ENCODE peak calls at places on chromosome 4, in five cellular contexts. N is glutamatergic neuron, C is MM.1S, O is colonic mucosa, E is upper lobe of right lung. F is an unnamed sample.

GRCh38 chr4:25448379-25449109 is 71.5 kb downstream of the ANAPC4 start:
- DNase-seq in N (no peak), E (no peak), C (no peak), O (no peak), F (no peak)

GRCh38 chr4:73409978-73410588 is 6.0 kb downstream of the ALB start:
- DNase-seq in E (no peak), N (no peak), O (no peak), C (no peak), F (no peak)

GRCh38 chr4:107913283-107913899 is 18.0 kb upstream of the CYP2U1 start:
- DNase-seq in O (peak), N (no peak), E (no peak), C (peak), F (peak)

GRCh38 chr4:87103691-87104187 is 116.7 kb downstream of the KLHL8 start:
- DNase-seq in E (no peak), O (no peak), N (no peak), C (no peak), F (no peak)

GRCh38 chr4:30600246-30600645 is 119.9 kb upstream of the PCDH7 start:
- DNase-seq in O (no peak), E (no peak), C (no peak), N (no peak), F (no peak)

GRCh38 chr4:122007016-122007415 is 55.2 kb upstream of the TRPC3 start:
- DNase-seq in O (no peak), C (no peak), E (no peak), N (no peak), F (no peak)

GRCh38 chr4:77190053-77190452 is 33.0 kb downstream of the CCNG2 start:
- DNase-seq in E (no peak), C (no peak), O (no peak), N (no peak), F (no peak)

GRCh38 chr4:24024597-24024996 is 134.8 kb upstream of the PPARGC1A start:
- DNase-seq in O (no peak), E (no peak), N (no peak), C (no peak), F (no peak)

GRCh38 chr4:189304755-189305154 is 635.9 kb upstream of the FRG1 start:
- DNase-seq in N (no peak), C (no peak), O (no peak), E (no peak), F (no peak)

GRCh38 chr4:602559-602942 is 22.8 kb upstream of the PDE6B start:
- DNase-seq in E (peak), O (peak), N (peak), C (no peak), F (peak)

GRCh38 chr4:27218013-27218412 is 357.4 kb downstream of the STIM2 start:
- DNase-seq in N (no peak), E (no peak), C (no peak), O (no peak), F (no peak)

GRCh38 chr4:72902354-72902753 is 167.2 kb downstream of the COX18 start:
- DNase-seq in N (no peak), C (no peak), O (no peak), E (no peak), F (no peak)

GRCh38 chr4:13529130-13529919 is 15.0 kb downstream of the NKX3-2 start:
- DNase-seq in N (no peak), E (no peak), C (peak), O (no peak), F (no peak)

GRCh38 chr4:43496188-43496587 is 603.7 kb downstream of the GRXCR1 start:
- DNase-seq in O (no peak), N (no peak), C (peak), E (no peak), F (no peak)

GRCh38 chr4:158729716-158730559 is 6.7 kb upstream of the PPID start:
- DNase-seq in N (peak), C (peak), E (no peak), O (peak), F (peak)

GRCh38 chr4:144104509-144105130 is 35.9 kb downstream of the GYPA start:
- DNase-seq in E (no peak), O (no peak), N (no peak), C (no peak), F (no peak)

GRCh38 chr4:169818063-169818679 is 60.4 kb upstream of the HPF1 start:
- DNase-seq in E (no peak), O (no peak), C (no peak), N (no peak), F (no peak)

GRCh38 chr4:1192493-1193205 is 20.3 kb upstream of the SPON2 start:
- DNase-seq in N (peak), E (peak), O (peak), C (no peak), F (no peak)

GRCh38 chr4:119116925-119117900 is 18.4 kb upstream of the MYOZ2 start:
- DNase-seq in E (no peak), C (no peak), N (no peak), O (no peak), F (no peak)

DNA sequence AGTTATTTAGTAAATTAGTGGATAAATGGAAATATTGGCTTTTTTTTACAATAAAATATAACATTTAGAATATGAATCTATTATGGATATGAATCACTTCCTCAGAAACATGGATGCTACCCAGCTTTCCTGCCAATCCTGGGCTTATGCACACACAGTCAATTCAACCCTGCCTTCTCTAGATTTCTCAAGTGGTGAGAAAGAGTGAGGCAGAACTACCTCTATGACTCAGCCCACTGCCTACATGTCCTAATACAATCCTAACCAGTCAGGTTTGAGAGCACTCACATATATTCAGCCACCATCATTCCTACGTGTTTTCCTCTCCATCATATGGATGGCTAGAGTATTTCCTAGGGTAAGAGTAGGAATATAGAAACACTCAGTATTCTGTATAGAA is 91.1 kb upstream of the ANKRD50 start:
- DNase-seq in O (no peak), C (no peak), E (no peak), N (no peak), F (no peak)
- TF ChIP-seq CTCF in O (no peak), C (no peak), E (no peak), N (no peak), F (no peak)

DNA sequence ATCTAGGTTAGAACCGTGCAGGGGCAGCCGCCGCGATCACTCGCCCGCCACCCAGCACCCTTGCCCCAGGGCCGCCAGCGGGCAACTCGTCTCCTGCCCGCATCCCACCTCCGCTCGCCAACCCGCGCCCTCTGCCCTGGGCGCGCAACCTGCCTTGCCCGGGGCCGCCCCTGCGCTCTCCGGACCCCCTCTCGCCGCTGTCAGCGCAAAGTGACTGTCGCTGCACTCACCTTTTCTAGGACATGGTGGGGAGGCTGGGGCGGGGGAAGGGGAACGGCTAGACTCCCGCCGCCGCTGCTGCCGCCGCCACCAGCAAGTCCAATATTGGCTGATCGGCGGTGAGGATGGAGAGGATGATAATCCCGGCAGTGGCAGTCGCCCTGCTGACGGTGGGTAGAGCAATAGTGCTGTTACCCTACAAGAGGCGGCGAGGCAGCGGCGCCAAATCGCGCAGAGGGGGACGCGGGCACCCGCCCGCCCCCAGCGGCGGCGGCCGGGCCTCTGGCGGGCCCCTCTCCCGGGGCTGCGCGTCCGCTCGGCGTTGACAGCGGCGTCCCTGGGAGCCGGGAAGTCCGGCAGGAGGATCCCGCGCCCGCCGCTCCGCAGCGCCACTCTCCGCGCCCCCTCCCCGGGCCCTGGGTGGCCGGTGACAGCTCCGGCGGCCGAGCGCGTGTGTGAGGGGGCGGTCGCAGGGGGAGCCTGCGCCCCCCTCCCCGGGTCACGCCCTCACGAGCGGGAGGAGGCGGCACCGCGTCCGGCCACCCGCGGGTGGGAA is 2.3 kb upstream of the NR3C2 start:
- DNase-seq in O (peak), N (peak), C (peak), E (peak), F (peak)
- TF ChIP-seq CTCF in O (no peak), N (no peak), C (no peak), E (no peak), F (no peak)

DNA sequence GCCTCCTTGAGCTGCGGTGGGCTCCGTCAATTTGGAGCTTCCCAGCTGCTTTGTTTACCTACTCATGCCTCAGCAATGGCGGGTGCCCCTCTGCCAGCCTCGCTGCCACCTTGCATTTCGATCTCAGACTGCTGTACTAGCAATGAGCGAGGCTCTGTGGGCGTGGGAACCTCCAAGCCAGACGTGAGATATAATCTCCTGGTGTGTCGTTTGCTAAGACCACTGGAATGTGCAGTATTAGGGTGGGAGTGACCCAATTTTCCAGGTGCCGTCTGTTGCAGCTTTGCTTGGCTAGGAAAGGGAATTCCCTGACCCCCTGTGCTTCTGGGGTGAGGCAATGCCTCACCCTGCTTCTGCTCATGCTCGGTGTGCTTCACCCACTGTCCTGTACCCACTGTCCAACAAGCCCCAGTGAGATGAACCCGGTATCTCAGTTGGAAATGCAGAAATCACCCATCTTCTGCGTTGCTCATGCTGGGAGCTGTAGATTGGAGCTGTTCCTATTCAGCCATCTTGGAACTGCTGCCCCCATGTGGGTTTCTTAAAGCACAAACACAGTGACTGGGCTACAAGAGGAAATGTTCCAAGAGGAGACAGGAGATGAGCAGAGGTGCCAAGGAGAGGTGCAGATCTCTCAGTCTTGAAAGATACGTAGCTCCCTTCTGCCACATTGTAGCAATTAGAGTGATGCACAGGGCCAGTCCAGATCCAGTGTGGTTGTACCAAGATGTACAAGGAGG is 193.0 kb upstream of the IGFBP7 start:
- DNase-seq in E (no peak), C (no peak), O (no peak), N (no peak), F (no peak)
- TF ChIP-seq CTCF in E (no peak), C (no peak), O (no peak), N (no peak), F (no peak)

DNA sequence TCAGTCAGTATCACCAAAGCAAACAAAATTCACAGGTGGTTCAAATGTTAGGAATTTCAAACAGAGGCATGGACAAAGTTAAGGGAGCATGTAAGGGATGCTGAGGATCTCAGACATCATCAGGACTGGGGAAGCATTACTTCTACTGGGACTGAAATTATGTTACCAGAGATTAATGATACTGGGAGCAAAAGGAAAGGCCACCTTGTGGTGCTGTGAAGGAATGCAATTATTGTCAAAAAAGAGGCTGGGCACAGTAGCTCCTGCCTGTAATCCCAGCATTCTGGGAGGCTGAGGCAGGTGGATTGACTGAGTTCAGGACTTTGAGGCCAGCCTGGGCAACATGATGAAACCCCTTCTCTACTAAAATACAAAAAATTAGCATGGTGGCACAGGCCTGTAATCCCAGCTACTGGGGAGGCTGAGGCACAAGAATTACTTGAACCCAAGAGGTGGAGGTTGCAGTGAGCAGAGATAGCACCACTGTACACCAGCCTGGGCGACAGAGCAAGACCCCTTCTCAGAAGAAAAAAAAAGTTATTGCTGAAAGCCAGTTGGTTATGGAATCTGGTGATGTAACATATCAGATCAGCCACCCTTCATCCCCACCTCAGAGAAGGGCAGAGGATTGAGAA is 954.3 kb downstream of the PCDH7 start:
- DNase-seq in C (no peak), E (no peak), N (no peak), O (no peak), F (peak)
- TF ChIP-seq CTCF in C (peak), E (peak), N (peak), O (peak), F (peak)

GRCh38 chr4:68494688-68495087 is 47.4 kb downstream of the TMPRSS11E start:
- DNase-seq in O (no peak), E (no peak), C (peak), N (no peak), F (no peak)
- TF ChIP-seq CTCF in O (no peak), E (no peak), C (no peak), N (no peak), F (no peak)

GRCh38 chr4:66252291-66252690 is 582.0 kb upstream of the EPHA5 start:
- DNase-seq in N (no peak), E (no peak), C (no peak), O (no peak), F (no peak)
- TF ChIP-seq CTCF in N (peak), E (no peak), C (no peak), O (no peak), F (no peak)

GRCh38 chr4:129213692-129214091 is 117.7 kb downstream of the C4orf33 start:
- DNase-seq in N (no peak), O (no peak), E (no peak), C (no peak), F (no peak)

GRCh38 chr4:129218897-129219296 is 122.9 kb downstream of the C4orf33 start:
- DNase-seq in C (no peak), E (no peak), N (no peak), O (no peak), F (no peak)

GRCh38 chr4:129223955-129224354 is 128.0 kb downstream of the C4orf33 start:
- DNase-seq in O (no peak), E (no peak), C (no peak), N (no peak), F (no peak)

GRCh38 chr4:129220254-129220653 is 124.3 kb downstream of the C4orf33 start:
- DNase-seq in E (no peak), O (no peak), C (no peak), N (no peak), F (no peak)

GRCh38 chr4:129218355-129218754 is 122.4 kb downstream of the C4orf33 start:
- DNase-seq in E (no peak), O (peak), N (no peak), C (no peak), F (peak)
- TF ChIP-seq CTCF in E (no peak), O (peak), N (no peak), C (no peak), F (peak)